ENCODE peak calls at places on chromosome 3, in eight cellular contexts. One of them, this sample, is unnamed.

GRCh38 chr3:38084969-38085942 is 46.2 kb downstream of the DLEC1 start:
- DNase-seq in IMR-90: no peak
- DNase-seq in uterus: no peak
- DNase-seq in A549: no peak
- DNase-seq in CD4-positive, alpha-beta T cell: no peak
- DNase-seq in spleen: no peak
- DNase-seq in lower lobe of right lung: no peak
- DNase-seq in ovary: no peak
- DNase-seq in this sample: no peak

GRCh38 chr3:53230041-53230621 is 25.7 kb downstream of the TKT start:
- DNase-seq in IMR-90: no peak
- DNase-seq in uterus: no peak
- DNase-seq in A549: no peak
- DNase-seq in CD4-positive, alpha-beta T cell: no peak
- DNase-seq in spleen: peak
- DNase-seq in lower lobe of right lung: peak
- DNase-seq in ovary: no peak
- DNase-seq in this sample: no peak

GRCh38 chr3:65828706-65829105 is 210.0 kb downstream of the MAGI1 start:
- DNase-seq in IMR-90: peak
- DNase-seq in uterus: no peak
- DNase-seq in A549: no peak
- DNase-seq in CD4-positive, alpha-beta T cell: no peak
- DNase-seq in spleen: no peak
- DNase-seq in lower lobe of right lung: no peak
- DNase-seq in ovary: no peak
- DNase-seq in this sample: no peak

GRCh38 chr3:53617893-53618523 is 123.6 kb downstream of the CACNA1D start:
- DNase-seq in IMR-90: no peak
- DNase-seq in uterus: no peak
- DNase-seq in A549: no peak
- DNase-seq in CD4-positive, alpha-beta T cell: no peak
- DNase-seq in spleen: no peak
- DNase-seq in lower lobe of right lung: no peak
- DNase-seq in ovary: no peak
- DNase-seq in this sample: no peak

GRCh38 chr3:122307288-122307687 is 17.8 kb upstream of the CSTA start:
- DNase-seq in IMR-90: no peak
- DNase-seq in uterus: no peak
- DNase-seq in A549: no peak
- DNase-seq in CD4-positive, alpha-beta T cell: no peak
- DNase-seq in spleen: no peak
- DNase-seq in lower lobe of right lung: no peak
- DNase-seq in ovary: no peak
- DNase-seq in this sample: no peak

GRCh38 chr3:33006081-33006480 is 54.6 kb downstream of the CCR4 start:
- DNase-seq in IMR-90: no peak
- DNase-seq in uterus: no peak
- DNase-seq in A549: no peak
- DNase-seq in CD4-positive, alpha-beta T cell: no peak
- DNase-seq in spleen: no peak
- DNase-seq in lower lobe of right lung: no peak
- DNase-seq in ovary: no peak
- DNase-seq in this sample: no peak

GRCh38 chr3:52600258-52600657 is 63.9 kb downstream of the UQCC5 start:
- DNase-seq in IMR-90: no peak
- DNase-seq in uterus: no peak
- DNase-seq in A549: no peak
- DNase-seq in CD4-positive, alpha-beta T cell: no peak
- DNase-seq in spleen: no peak
- DNase-seq in lower lobe of right lung: no peak
- DNase-seq in ovary: no peak
- DNase-seq in this sample: no peak

GRCh38 chr3:101724329-101725191 is at the start of gene CEP97:
- DNase-seq in IMR-90: peak
- DNase-seq in uterus: peak
- DNase-seq in A549: peak
- DNase-seq in CD4-positive, alpha-beta T cell: peak
- DNase-seq in spleen: peak
- DNase-seq in lower lobe of right lung: peak
- DNase-seq in ovary: peak
- DNase-seq in this sample: peak

DNA sequence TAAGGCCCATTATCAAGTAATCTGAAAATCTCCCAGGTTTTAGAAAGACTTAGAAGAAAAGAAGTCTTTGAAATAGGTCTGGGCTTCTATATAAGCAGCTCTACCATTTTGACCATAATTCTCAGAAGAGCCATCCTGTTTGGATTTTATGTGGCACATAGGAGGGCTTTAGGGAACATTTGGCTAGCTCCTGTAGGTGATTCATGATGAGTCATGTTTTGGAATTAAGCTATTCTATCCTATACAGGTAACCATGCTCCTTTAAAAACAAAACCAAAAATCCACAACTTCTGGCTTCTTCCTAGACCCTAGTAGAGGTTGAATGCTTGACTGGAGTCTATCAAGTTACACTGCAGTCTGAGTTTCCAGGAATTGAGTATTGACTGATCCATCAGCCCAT is 8.9 kb downstream of the SST start:
- DNase-seq in IMR-90: no peak
- DNase-seq in uterus: no peak
- DNase-seq in A549: no peak
- DNase-seq in CD4-positive, alpha-beta T cell: no peak
- DNase-seq in spleen: no peak
- DNase-seq in lower lobe of right lung: no peak
- DNase-seq in ovary: no peak
- DNase-seq in this sample: no peak
- TF ChIP-seq CTCF in IMR-90: no peak
- TF ChIP-seq CTCF in uterus: no peak
- TF ChIP-seq CTCF in A549: no peak
- TF ChIP-seq CTCF in CD4-positive, alpha-beta T cell: no peak
- TF ChIP-seq CTCF in spleen: no peak
- TF ChIP-seq CTCF in lower lobe of right lung: no peak
- TF ChIP-seq CTCF in ovary: no peak
- TF ChIP-seq CTCF in this sample: no peak

GRCh38 chr3:30614373-30614772 is 8.0 kb downstream of the TGFBR2 start:
- DNase-seq in IMR-90: no peak
- DNase-seq in uterus: no peak
- DNase-seq in A549: no peak
- DNase-seq in CD4-positive, alpha-beta T cell: no peak
- DNase-seq in spleen: no peak
- DNase-seq in lower lobe of right lung: no peak
- DNase-seq in ovary: no peak
- DNase-seq in this sample: no peak

GRCh38 chr3:30611613-30612421 is 5.4 kb downstream of the TGFBR2 start:
- DNase-seq in IMR-90: peak
- DNase-seq in uterus: no peak
- DNase-seq in A549: peak
- DNase-seq in CD4-positive, alpha-beta T cell: no peak
- DNase-seq in spleen: no peak
- DNase-seq in lower lobe of right lung: no peak
- DNase-seq in ovary: no peak
- DNase-seq in this sample: no peak

GRCh38 chr3:30610702-30611410 is 4.5 kb downstream of the TGFBR2 start:
- DNase-seq in IMR-90: no peak
- DNase-seq in uterus: no peak
- DNase-seq in A549: no peak
- DNase-seq in CD4-positive, alpha-beta T cell: no peak
- DNase-seq in spleen: no peak
- DNase-seq in lower lobe of right lung: no peak
- DNase-seq in ovary: no peak
- DNase-seq in this sample: no peak

GRCh38 chr3:30613135-30613825 is 6.9 kb downstream of the TGFBR2 start:
- DNase-seq in IMR-90: no peak
- DNase-seq in uterus: no peak
- DNase-seq in A549: no peak
- DNase-seq in CD4-positive, alpha-beta T cell: no peak
- DNase-seq in spleen: no peak
- DNase-seq in lower lobe of right lung: no peak
- DNase-seq in ovary: no peak
- DNase-seq in this sample: no peak

DNA sequence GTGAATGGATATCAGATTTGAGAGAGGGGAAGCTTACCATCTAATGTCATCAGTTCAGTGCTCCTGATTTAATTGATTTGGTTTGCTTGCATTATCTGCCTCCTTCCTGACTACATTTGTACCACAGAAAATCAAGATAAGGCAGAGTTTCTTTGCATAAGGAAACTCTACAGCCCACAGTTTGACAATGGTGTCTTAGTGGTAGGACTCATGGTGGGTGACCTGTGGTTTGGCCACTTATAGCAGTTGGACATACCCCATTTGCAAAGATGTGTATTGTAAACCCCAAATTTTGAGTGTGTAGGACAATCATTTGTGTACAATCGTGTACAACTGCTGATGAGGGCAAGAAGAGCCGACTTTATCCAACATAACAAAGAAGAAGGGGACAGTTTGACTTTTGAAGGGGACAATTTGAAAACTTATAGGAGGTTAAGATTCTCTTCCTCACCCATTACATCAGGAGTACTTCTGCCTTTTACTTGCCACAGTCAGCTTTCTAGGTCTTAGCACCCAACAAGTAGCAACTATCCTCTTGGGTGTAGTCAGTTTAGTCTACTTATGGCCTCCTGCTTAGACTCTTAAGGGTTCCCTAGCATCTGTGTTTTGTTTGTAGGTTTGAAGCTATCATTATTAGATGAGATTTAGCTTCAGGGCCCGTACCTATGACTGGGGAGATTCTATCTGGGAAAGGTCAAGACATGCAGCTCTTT is 6.2 kb downstream of the TGFBR2 start:
- DNase-seq in IMR-90: no peak
- DNase-seq in uterus: no peak
- DNase-seq in A549: no peak
- DNase-seq in CD4-positive, alpha-beta T cell: no peak
- DNase-seq in spleen: no peak
- DNase-seq in lower lobe of right lung: no peak
- DNase-seq in ovary: no peak
- DNase-seq in this sample: no peak
- H3K27ac ChIP-seq in IMR-90: no peak
- H3K27ac ChIP-seq in uterus: peak
- H3K27ac ChIP-seq in A549: peak
- H3K27ac ChIP-seq in CD4-positive, alpha-beta T cell: peak
- H3K27ac ChIP-seq in spleen: peak
- H3K27ac ChIP-seq in lower lobe of right lung: no peak
- H3K27ac ChIP-seq in ovary: no peak
- H3K27ac ChIP-seq in this sample: peak

DNA sequence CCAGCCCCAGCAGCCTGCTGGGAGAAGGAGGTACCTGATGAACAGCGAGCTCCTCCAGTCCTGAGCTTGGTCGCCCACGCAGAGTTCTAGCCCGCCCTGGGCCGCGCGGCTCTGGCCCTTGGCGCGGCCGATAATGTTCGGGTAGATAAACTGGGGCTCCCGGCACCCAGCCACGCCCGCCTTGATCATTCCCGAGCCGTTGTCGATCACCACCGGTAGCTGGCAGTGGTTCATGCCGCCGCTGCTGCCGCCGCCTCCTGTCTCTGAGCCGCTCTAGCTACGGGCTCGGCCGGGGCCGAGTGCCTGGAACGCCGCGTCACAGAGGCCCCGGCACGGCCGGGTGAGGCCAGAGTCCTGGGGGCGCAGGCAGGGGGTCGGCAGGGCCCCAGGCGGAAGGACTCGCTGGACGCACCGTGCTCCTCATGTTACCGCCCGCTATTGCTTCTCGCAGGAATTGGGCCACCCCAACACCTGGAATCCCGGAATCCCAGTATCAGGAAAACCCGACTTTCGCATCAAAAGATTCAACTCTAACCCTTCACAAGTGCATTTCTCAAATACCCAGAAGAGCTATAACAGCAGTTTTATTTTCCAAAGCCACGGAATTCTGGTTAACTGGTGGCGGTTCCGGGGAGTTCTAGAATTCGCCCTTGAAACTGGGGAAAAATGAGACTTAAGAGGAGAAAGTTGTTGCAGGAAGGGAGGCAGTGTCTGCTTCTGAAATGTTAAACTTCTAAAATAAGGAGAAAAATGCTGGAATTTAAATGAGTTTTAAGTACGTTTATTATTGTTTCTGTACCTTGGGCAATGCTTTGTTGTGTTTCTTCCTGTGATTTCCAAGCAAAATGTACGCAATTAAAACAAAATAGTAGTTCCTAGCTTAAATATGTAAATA is at the start of gene ACTRT3:
- DNase-seq in IMR-90: peak
- DNase-seq in uterus: peak
- DNase-seq in A549: peak
- DNase-seq in CD4-positive, alpha-beta T cell: peak
- DNase-seq in spleen: peak
- DNase-seq in lower lobe of right lung: peak
- DNase-seq in ovary: peak
- DNase-seq in this sample: peak
- TF ChIP-seq CTCF in IMR-90: no peak
- TF ChIP-seq CTCF in uterus: no peak
- TF ChIP-seq CTCF in A549: no peak
- TF ChIP-seq CTCF in CD4-positive, alpha-beta T cell: no peak
- TF ChIP-seq CTCF in spleen: no peak
- TF ChIP-seq CTCF in lower lobe of right lung: no peak
- TF ChIP-seq CTCF in ovary: no peak
- TF ChIP-seq CTCF in this sample: no peak

GRCh38 chr3:13194285-13195209 is 121.3 kb upstream of the IQSEC1 start:
- DNase-seq in IMR-90: no peak
- DNase-seq in uterus: no peak
- DNase-seq in A549: no peak
- DNase-seq in CD4-positive, alpha-beta T cell: no peak
- DNase-seq in spleen: no peak
- DNase-seq in lower lobe of right lung: peak
- DNase-seq in ovary: no peak
- DNase-seq in this sample: no peak
- H3K27ac ChIP-seq in IMR-90: no peak
- H3K27ac ChIP-seq in uterus: no peak
- H3K27ac ChIP-seq in A549: no peak
- H3K27ac ChIP-seq in CD4-positive, alpha-beta T cell: no peak
- H3K27ac ChIP-seq in spleen: no peak
- H3K27ac ChIP-seq in lower lobe of right lung: no peak
- H3K27ac ChIP-seq in ovary: no peak
- H3K27ac ChIP-seq in this sample: no peak

GRCh38 chr3:195259564-195260285 is 11.2 kb downstream of the XXYLT1 start:
- DNase-seq in IMR-90: peak
- DNase-seq in uterus: peak
- DNase-seq in A549: peak
- DNase-seq in CD4-positive, alpha-beta T cell: peak
- DNase-seq in spleen: peak
- DNase-seq in lower lobe of right lung: peak
- DNase-seq in ovary: peak
- DNase-seq in this sample: peak

GRCh38 chr3:195259146-195259563 is 11.8 kb downstream of the XXYLT1 start:
- DNase-seq in IMR-90: peak
- DNase-seq in uterus: no peak
- DNase-seq in A549: peak
- DNase-seq in CD4-positive, alpha-beta T cell: no peak
- DNase-seq in spleen: peak
- DNase-seq in lower lobe of right lung: no peak
- DNase-seq in ovary: no peak
- DNase-seq in this sample: no peak

GRCh38 chr3:195258449-195259145 is 12.4 kb downstream of the XXYLT1 start:
- DNase-seq in IMR-90: no peak
- DNase-seq in uterus: no peak
- DNase-seq in A549: no peak
- DNase-seq in CD4-positive, alpha-beta T cell: no peak
- DNase-seq in spleen: peak
- DNase-seq in lower lobe of right lung: no peak
- DNase-seq in ovary: no peak
- DNase-seq in this sample: no peak

GRCh38 chr3:195261925-195262324 is 9.0 kb downstream of the XXYLT1 start:
- DNase-seq in IMR-90: no peak
- DNase-seq in uterus: no peak
- DNase-seq in A549: no peak
- DNase-seq in CD4-positive, alpha-beta T cell: no peak
- DNase-seq in spleen: no peak
- DNase-seq in lower lobe of right lung: no peak
- DNase-seq in ovary: no peak
- DNase-seq in this sample: no peak

GRCh38 chr3:195260286-195260905 is 10.6 kb downstream of the XXYLT1 start:
- DNase-seq in IMR-90: no peak
- DNase-seq in uterus: no peak
- DNase-seq in A549: no peak
- DNase-seq in CD4-positive, alpha-beta T cell: no peak
- DNase-seq in spleen: no peak
- DNase-seq in lower lobe of right lung: no peak
- DNase-seq in ovary: no peak
- DNase-seq in this sample: no peak
- TF ChIP-seq CTCF in IMR-90: no peak
- TF ChIP-seq CTCF in uterus: no peak
- TF ChIP-seq CTCF in A549: no peak
- TF ChIP-seq CTCF in CD4-positive, alpha-beta T cell: peak
- TF ChIP-seq CTCF in spleen: peak
- TF ChIP-seq CTCF in lower lobe of right lung: peak
- TF ChIP-seq CTCF in ovary: no peak
- TF ChIP-seq CTCF in this sample: no peak